ENCODE peak calls at places on chromosomes 4 and X, in eight cellular contexts. O is C1 segment of cervical spinal cord, S is right lobe of liver, R is COLO829, T is GM18507, P is RWPE1, A is fibroblast of lung, N is non-pigmented ciliary epithelial cell. U is an unnamed sample.

GRCh38 chr4:147813107-147813773 is 81.4 kb downstream of the ARHGAP10 start:
- DNase-seq in O (no peak), S (no peak), R (no peak), T (no peak), P (no peak), A (no peak), N (no peak), U (no peak)

GRCh38 chr4:118124977-118125376 is 90.7 kb downstream of the NDST3 start:
- DNase-seq in O (no peak), S (no peak), R (peak; percentile 18), T (no peak), P (no peak), A (no peak), N (no peak), U (no peak)

GRCh38 chr4:143085224-143085623 is 99.5 kb upstream of the USP38 start:
- DNase-seq in O (no peak), S (no peak), R (peak; percentile 48), T (no peak), P (no peak), A (peak; percentile 33), N (no peak), U (peak; percentile 4)

GRCh38 chr4:72606751-72607150 is 37.7 kb upstream of the ADAMTS3 start:
- DNase-seq in O (no peak), S (no peak), R (no peak), T (no peak), P (no peak), A (no peak), N (no peak), U (no peak)

GRCh38 chr4:181823183-181823582 is 420.0 kb upstream of the TENM3 start:
- DNase-seq in O (no peak), S (no peak), R (no peak), T (no peak), P (no peak), A (no peak), N (no peak), U (no peak)

GRCh38 chrX:49309401-49309981 is 6.0 kb downstream of the GAGE10 start:
- DNase-seq in O (no peak), S (no peak), R (no peak), T (no peak), P (no peak), A (peak; percentile 50), N (no peak), U (peak; percentile 17)

GRCh38 chrX:48472225-48472624 is 2.2 kb upstream of the SLC38A5 start:
- DNase-seq in O (no peak), S (no peak), R (no peak), T (no peak), P (no peak), A (no peak), N (no peak), U (no peak)

GRCh38 chr4:98669577-98669976 is 11.2 kb upstream of the TSPAN5 start:
- DNase-seq in O (no peak), S (no peak), R (no peak), T (no peak), P (no peak), A (no peak), N (no peak), U (no peak)

GRCh38 chr4:83490876-83491450 is 6.1 kb upstream of the ABRAXAS1 start:
- DNase-seq in O (no peak), S (no peak), R (peak; percentile 70), T (peak; percentile 14), P (peak; percentile 63), A (peak; percentile 37), N (no peak), U (peak; percentile 36)

GRCh38 chrX:39900788-39901170 is 197.0 kb downstream of the BCOR start:
- DNase-seq in O (no peak), S (no peak), R (no peak), T (no peak), P (no peak), A (no peak), N (no peak), U (no peak)

GRCh38 chr4:4182835-4183568 is 43.7 kb downstream of the OTOP1 start:
- DNase-seq in O (no peak), S (peak; percentile 42), R (peak; percentile 16), T (peak; percentile 4), P (peak; percentile 9), A (peak; percentile 19), N (no peak), U (no peak)

GRCh38 chr4:88803600-88804096 is 106.0 kb upstream of the NAP1L5 start:
- DNase-seq in O (no peak), S (no peak), R (no peak), T (no peak), P (peak; percentile 7), A (peak; percentile 97), N (peak; percentile 93), U (peak; percentile 90)

GRCh38 chr4:184345573-184345922 is 127.9 kb upstream of the ENPP6 start:
- DNase-seq in O (no peak), S (peak; percentile 65), R (no peak), T (no peak), P (no peak), A (peak; percentile 8), N (no peak), U (no peak)

GRCh38 chrX:53718073-53718472 is 31.6 kb upstream of the HUWE1 start:
- DNase-seq in O (no peak), S (no peak), R (no peak), T (no peak), P (no peak), A (no peak), N (no peak), U (peak; percentile 48)

GRCh38 chrX:599837-600715 is 30.5 kb upstream of the SHOX start:
- DNase-seq in O (no peak), S (no peak), R (no peak), T (no peak), P (no peak), A (no peak), N (no peak), U (no peak)

GRCh38 chrX:110851780-110852179 is 56.2 kb upstream of the CHRDL1 start:
- DNase-seq in O (no peak), S (peak; percentile 37), R (no peak), T (no peak), P (peak; percentile 14), A (peak; percentile 12), N (no peak), U (peak; percentile 46)

GRCh38 chrX:152405561-152405960 is 45.6 kb downstream of the GABRA3 start:
- DNase-seq in O (no peak), S (no peak), R (no peak), T (no peak), P (no peak), A (no peak), N (no peak), U (peak; percentile 0)

GRCh38 chr4:4762909-4763814 is 96.3 kb upstream of the MSX1 start:
- DNase-seq in O (no peak), S (no peak), R (no peak), T (peak; percentile 48), P (peak; percentile 19), A (peak; percentile 49), N (peak; percentile 43), U (peak; percentile 85)

GRCh38 chr4:155353923-155354540 is 22.7 kb downstream of the MAP9 start:
- DNase-seq in O (no peak), S (peak; percentile 69), R (peak; percentile 34), T (no peak), P (peak; percentile 35), A (peak; percentile 68), N (peak; percentile 20), U (peak; percentile 30)

GRCh38 chrX:132043977-132044376 is 20.9 kb downstream of the STK26 start:
- DNase-seq in O (no peak), S (no peak), R (no peak), T (no peak), P (no peak), A (no peak), N (no peak), U (no peak)

GRCh38 chrX:15983034-15983433 is 128.4 kb upstream of the AP1S2 start:
- DNase-seq in O (no peak), S (no peak), R (no peak), T (no peak), P (no peak), A (no peak), N (no peak), U (no peak)

GRCh38 chrX:138191998-138192397 is 519.5 kb downstream of the FGF13 start:
- DNase-seq in O (no peak), S (no peak), R (peak; percentile 6), T (no peak), P (no peak), A (peak; percentile 11), N (no peak), U (peak; percentile 5)

GRCh38 chrX:68685722-68686683 is 38.5 kb downstream of the STARD8 start:
- DNase-seq in O (no peak), S (peak; percentile 56), R (no peak), T (no peak), P (no peak), A (peak; percentile 81), N (no peak), U (no peak)

GRCh38 chrX:71637253-71637618 is 18.9 kb upstream of the CXCR3 start:
- DNase-seq in O (no peak), S (no peak), R (no peak), T (no peak), P (no peak), A (peak; percentile 7), N (no peak), U (peak; percentile 48)

GRCh38 chr4:78610546-78611214 is 59.1 kb downstream of the ANXA3 start:
- DNase-seq in O (no peak), S (no peak), R (peak; percentile 48), T (no peak), P (no peak), A (peak; percentile 36), N (no peak), U (no peak)